ENCODE peak calls at places on chromosomes 1 and 21, in seven cellular contexts. T is NCI-H1930, M is NCI-H774, P is right atrium auricular region, A is RWPE1, S is AML-193, N is left colon. D is an unnamed sample.

GRCh38 chr1:165218666-165219065 is 137.8 kb downstream of the LMX1A start:
- DNase-seq in S (no peak), M (no peak), N (no peak), A (no peak), T (no peak), P (no peak), D (no peak)

GRCh38 chr1:185441608-185442007 is 124.6 kb upstream of the IVNS1ABP start:
- DNase-seq in S (no peak), M (no peak), P (no peak), A (peak), T (no peak), N (no peak), D (no peak)

GRCh38 chr1:163772266-163772665 is 450.5 kb downstream of the NUF2 start:
- DNase-seq in N (no peak), P (no peak), A (no peak), M (no peak), S (no peak), T (no peak), D (no peak)

GRCh38 chr1:203649551-203650011 is 22.9 kb downstream of the ATP2B4 start:
- DNase-seq in A (no peak), M (no peak), N (no peak), T (no peak), P (no peak), S (no peak), D (no peak)

GRCh38 chr1:158039380-158039779 is 45.9 kb downstream of the KIRREL1 start:
- DNase-seq in A (no peak), M (no peak), T (no peak), N (no peak), P (no peak), S (no peak), D (no peak)

GRCh38 chr1:5891736-5892135 is 100.5 kb downstream of the NPHP4 start:
- DNase-seq in M (no peak), N (no peak), A (no peak), T (no peak), S (no peak), P (no peak), D (no peak)

GRCh38 chr1:112707217-112708001 is 482 bp upstream of the RHOC start:
- DNase-seq in P (peak), S (peak), N (peak), T (peak), M (peak), A (peak), D (peak)

GRCh38 chr1:200699871-200700270 is 30.2 kb upstream of the DDX59 start:
- DNase-seq in T (no peak), N (no peak), A (no peak), S (no peak), M (no peak), P (no peak), D (peak)

GRCh38 chr21:38800046-38800758 is 5.5 kb upstream of the ETS2 start:
- DNase-seq in P (no peak), S (no peak), M (no peak), N (no peak), A (no peak), T (no peak), D (no peak)

GRCh38 chr1:43968348-43968948 is 1.4 kb upstream of the DPH2 start:
- DNase-seq in S (peak), N (no peak), M (no peak), P (no peak), A (no peak), T (no peak), D (no peak)

GRCh38 chr1:185263780-185264179 is 53.3 kb downstream of the IVNS1ABP start:
- DNase-seq in M (no peak), T (no peak), P (no peak), N (no peak), A (no peak), S (no peak), D (no peak)

GRCh38 chr1:5597991-5598823 is 394.0 kb downstream of the NPHP4 start:
- DNase-seq in A (no peak), N (no peak), S (no peak), T (no peak), P (peak), M (no peak), D (peak)

GRCh38 chr1:68969430-68969829 is 472.5 kb upstream of the DEPDC1 start:
- DNase-seq in P (no peak), T (no peak), A (no peak), S (no peak), N (no peak), M (no peak), D (no peak)

GRCh38 chr1:100360790-100361232 is 8.5 kb downstream of the CDC14A start:
- DNase-seq in P (no peak), A (no peak), N (peak), M (no peak), S (no peak), T (no peak), D (no peak)

GRCh38 chr1:54120698-54121481 is 31.9 kb downstream of the CDCP2 start:
- DNase-seq in M (no peak), P (no peak), T (no peak), A (no peak), S (no peak), N (peak), D (no peak)

GRCh38 chr1:54045487-54045886 is 7.5 kb downstream of the TMEM59 start:
- DNase-seq in N (no peak), T (no peak), P (no peak), M (no peak), S (no peak), A (no peak), D (no peak)

D was measured in OCI-LY7.